ENCODE peak calls at places on chromosomes 5 and 9, in nine cellular contexts. J, A, K, G, Q, L, U, P and E are unnamed samples. For H3K9me3, the result is how much of the 10 kb centered on the place peaks cover.

GRCh38 chr5:132655821-132656773 is 1.9 kb upstream of the IL13 start:
- DNase-seq in J (no peak), A (no peak), K (no peak), G (no peak), Q (peak), L (no peak), U (no peak), P (peak), E (peak)

GRCh38 chr5:112681481-112681908 is 56.2 kb upstream of the APC start:
- DNase-seq in J (no peak), A (no peak), K (peak), G (no peak), Q (no peak), L (no peak), U (no peak), P (no peak), E (no peak)

GRCh38 chr9:34623386-34624235 is 3.3 kb upstream of the DCTN3 start:
- DNase-seq in J (no peak), A (no peak), K (no peak), G (no peak), Q (no peak), L (no peak), U (no peak), P (no peak), E (no peak)

GRCh38 chr9:21653091-21653490 is 149.3 kb upstream of the MTAP start:
- DNase-seq in J (no peak), A (no peak), K (no peak), G (no peak), Q (no peak), L (no peak), U (no peak), P (no peak), E (no peak)

GRCh38 chr5:99058466-99058865 is 129.7 kb upstream of the CHD1 start:
- DNase-seq in J (no peak), A (no peak), K (no peak), G (no peak), Q (no peak), L (no peak), U (no peak), P (no peak), E (no peak)

GRCh38 chr5:115100556-115100955 is 69.2 kb downstream of the TRIM36 start:
- DNase-seq in J (no peak), A (no peak), K (no peak), G (peak), Q (no peak), L (no peak), U (no peak), P (no peak), E (no peak)

GRCh38 chr9:106934424-106934823 is 71.5 kb downstream of the ZNF462 start:
- DNase-seq in J (no peak), A (no peak), K (no peak), G (no peak), Q (no peak), L (no peak), U (no peak), P (no peak), E (no peak)

GRCh38 chr9:99377790-99378775 is 156.0 kb downstream of the SEC61B start:
- DNase-seq in J (no peak), A (no peak), K (peak), G (no peak), Q (no peak), L (no peak), U (no peak), P (no peak), E (peak)

GRCh38 chr5:14399054-14399657 is 182.4 kb upstream of the OTULINL start:
- DNase-seq in J (no peak), A (no peak), K (peak), G (no peak), Q (no peak), L (no peak), U (no peak), P (peak), E (no peak)

GRCh38 chr9:137237759-137238726 is 3.0 kb upstream of the TUBB4B start:
- DNase-seq in J (no peak), A (no peak), K (no peak), G (peak), Q (no peak), L (no peak), U (no peak), P (no peak), E (no peak)

GRCh38 chr5:20028506-20028905 is 40.5 kb upstream of the CDH18 start:
- DNase-seq in J (no peak), A (no peak), K (peak), G (no peak), Q (no peak), L (no peak), U (no peak), P (no peak), E (no peak)

GRCh38 chr5:166695311-166695710 is 1596.1 kb upstream of the WWC1 start:
- DNase-seq in J (no peak), A (no peak), K (peak), G (no peak), Q (no peak), L (no peak), U (no peak), P (no peak), E (no peak)

GRCh38 chr9:105157178-105157583 is 87.3 kb upstream of the SLC44A1 start:
- DNase-seq in J (peak), A (no peak), K (peak), G (peak), Q (peak), L (peak), U (peak), P (peak), E (no peak)

GRCh38 chr9:4573634-4574391 is 83.5 kb downstream of the SLC1A1 start:
- DNase-seq in J (no peak), A (no peak), K (no peak), G (no peak), Q (no peak), L (no peak), U (no peak), P (peak), E (no peak)

DNA sequence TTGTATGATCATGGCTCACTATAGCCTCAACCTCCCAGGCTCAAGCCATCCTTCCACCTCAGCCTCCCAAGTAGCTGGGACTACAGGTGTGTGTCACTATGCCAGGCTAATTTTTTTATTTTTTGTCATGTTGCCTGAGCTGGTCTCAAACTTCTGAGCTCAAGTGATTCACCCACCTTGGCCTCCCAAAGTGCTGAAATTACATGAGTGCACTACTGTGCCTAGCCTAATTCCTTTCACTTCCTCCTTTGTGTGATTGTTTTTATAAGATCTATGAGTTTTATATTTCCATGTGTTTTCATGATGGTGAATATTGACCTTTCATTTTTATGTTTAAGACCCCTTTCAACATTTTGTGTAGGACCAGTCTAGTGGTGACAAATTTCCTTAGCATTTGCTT is 55.2 kb upstream of the IL12B start:
- DNase-seq in J (no peak), A (no peak), K (no peak), G (no peak), Q (no peak), L (no peak), U (no peak), P (no peak), E (no peak)
- H3K9me3 ChIP-seq in J (under half), A (under half), K (under half), G (under half), Q (under half), L (half or more), U (under half), P (under half), E (under half)

DNA sequence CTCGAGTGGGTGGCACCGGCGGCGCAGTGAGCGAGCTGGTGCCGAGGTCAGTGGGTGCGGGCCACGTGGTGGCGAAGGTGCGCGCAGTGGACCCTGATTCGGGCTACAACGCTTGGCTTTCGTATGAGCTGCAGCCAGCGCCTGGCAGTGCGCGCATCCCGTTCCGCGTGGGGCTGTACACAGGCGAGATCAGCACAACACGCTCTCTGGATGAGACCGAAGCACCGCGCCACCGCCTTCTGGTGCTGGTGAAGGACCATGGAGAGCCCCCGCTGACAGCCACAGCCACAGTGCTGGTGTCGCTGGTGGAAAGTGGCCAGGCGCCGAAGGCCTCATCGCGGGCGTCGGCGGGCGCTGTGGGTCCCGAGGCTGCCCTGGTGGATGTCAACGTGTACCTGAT is 2.1 kb downstream of the PCDHA5 start:
- DNase-seq in J (peak), A (no peak), K (no peak), G (no peak), Q (no peak), L (no peak), U (no peak), P (no peak), E (no peak)
- H3K9me3 ChIP-seq in J (under half), A (under half), K (under half), G (under half), Q (half or more), L (under half), U (under half), P (under half), E (under half)

GRCh38 chr5:141412853-141413539 is at the start of gene PCDHGA10:
- DNase-seq in J (peak), A (no peak), K (peak), G (peak), Q (peak), L (no peak), U (no peak), P (peak), E (peak)
- H3K9me3 ChIP-seq in J (half or more), A (under half), K (under half), G (half or more), Q (half or more), L (half or more), U (half or more), P (half or more), E (half or more)

DNA sequence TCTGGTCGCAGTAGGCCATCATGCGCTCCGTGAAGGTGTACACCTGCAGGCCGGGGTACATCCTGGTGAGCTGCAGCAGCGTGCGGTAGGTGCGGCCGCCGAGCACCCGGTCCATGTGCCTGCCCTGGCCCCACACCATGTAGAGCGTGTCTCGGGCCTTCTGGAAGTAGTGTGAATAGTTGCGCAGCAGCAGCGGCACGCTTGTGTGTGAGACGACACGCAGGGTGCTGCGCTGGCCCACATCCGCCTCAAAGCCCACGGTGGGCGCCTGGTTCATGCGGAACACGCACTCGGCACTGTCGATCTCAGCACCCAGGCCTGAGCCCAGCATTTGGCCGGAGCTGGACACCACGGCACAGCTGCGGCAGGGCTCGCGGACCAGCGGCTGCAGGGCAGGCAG is 4.5 kb downstream of the ST6GALNAC4 start:
- DNase-seq in J (no peak), A (no peak), K (no peak), G (peak), Q (no peak), L (no peak), U (no peak), P (no peak), E (no peak)
- H3K9me3 ChIP-seq in J (under half), A (under half), K (under half), G (under half), Q (under half), L (under half), U (under half), P (under half), E (under half)

DNA sequence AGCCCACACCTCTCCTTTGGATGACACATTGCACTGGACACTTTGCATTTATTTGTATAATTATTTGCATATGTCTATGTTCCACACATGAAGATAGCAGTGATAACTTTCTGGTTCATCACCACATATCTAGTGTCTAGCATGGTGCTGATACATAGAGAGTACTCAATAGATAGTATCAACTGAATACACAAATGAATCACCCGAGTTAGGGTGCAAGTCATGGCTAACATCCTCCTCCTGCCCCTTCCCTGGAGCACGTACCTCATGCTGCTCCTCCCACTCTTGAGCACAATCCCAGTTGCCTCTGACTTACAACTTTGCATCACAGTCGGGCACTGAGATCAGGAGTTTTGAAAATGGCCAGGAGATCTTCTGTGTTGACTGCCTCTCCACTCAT is 617.5 kb downstream of the EBF1 start:
- DNase-seq in J (no peak), A (no peak), K (no peak), G (no peak), Q (no peak), L (no peak), U (no peak), P (no peak), E (no peak)
- H3K9me3 ChIP-seq in J (under half), A (under half), K (under half), G (under half), Q (under half), L (under half), U (under half), P (under half), E (under half)

DNA sequence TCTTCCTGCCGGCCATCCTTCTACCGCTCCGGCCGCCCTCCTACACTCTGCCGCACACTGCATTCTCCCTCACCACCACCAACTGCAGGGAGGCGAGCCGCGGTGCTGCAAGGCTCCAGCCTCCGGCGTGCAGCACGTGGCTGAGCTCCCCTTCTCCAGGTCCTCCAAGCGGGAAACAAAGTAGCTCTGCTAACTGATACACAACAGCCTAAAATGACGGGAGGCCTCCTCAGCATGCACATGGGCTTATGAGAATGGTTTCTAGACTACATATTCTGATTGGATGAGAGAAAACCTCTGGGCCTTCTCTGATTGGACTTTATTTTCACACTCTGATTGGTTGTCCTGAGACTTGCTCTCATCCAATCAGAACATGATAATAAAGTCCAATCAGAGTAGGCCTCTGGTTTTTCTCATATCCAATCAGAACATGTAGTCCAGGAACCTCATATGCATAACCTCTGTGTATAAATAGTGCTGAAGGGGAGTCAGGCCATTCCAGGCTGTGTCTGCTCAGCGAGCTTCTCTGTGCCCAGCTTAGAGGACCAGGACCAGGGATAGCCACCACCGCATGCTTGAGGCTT is 27.0 kb upstream of the ZNF354B start:
- DNase-seq in J (no peak), A (no peak), K (no peak), G (no peak), Q (no peak), L (no peak), U (no peak), P (no peak), E (no peak)
- H3K9me3 ChIP-seq in J (under half), A (under half), K (under half), G (under half), Q (under half), L (under half), U (under half), P (under half), E (under half)

GRCh38 chr5:138445547-138446271 is 6.9 kb downstream of the REEP2 start:
- DNase-seq in J (no peak), A (no peak), K (no peak), G (no peak), Q (no peak), L (no peak), U (no peak), P (no peak), E (no peak)
- H3K9me3 ChIP-seq in J (under half), A (under half), K (under half), G (under half), Q (under half), L (under half), U (under half), P (under half), E (under half)

GRCh38 chr5:179207470-179207869 is 137.8 kb downstream of the ADAMTS2 start:
- DNase-seq in J (peak), A (no peak), K (no peak), G (no peak), Q (no peak), L (no peak), U (no peak), P (no peak), E (no peak)
- H3K9me3 ChIP-seq in J (under half), A (under half), K (under half), G (under half), Q (under half), L (under half), U (under half), P (under half), E (under half)